ENCODE peak calls at places on chromosomes 3 and 15, in five cellular contexts. P, W, O, H and Y are unnamed samples.

GRCh38 chr3:194552327-194552949 is 65.6 kb upstream of the ATP13A3 start:
- DNase-seq in P (no peak), W (no peak), O (no peak), H (no peak), Y (no peak)

GRCh38 chr3:129474986-129475804 is 35.2 kb downstream of the IFT122 start:
- DNase-seq in P (no peak), W (no peak), O (no peak), H (no peak), Y (no peak)

GRCh38 chr3:94293793-94294195 is 230.9 kb downstream of the NSUN3 start:
- DNase-seq in P (peak), W (no peak), O (no peak), H (no peak), Y (no peak)

GRCh38 chr15:92907229-92907628 is 7.1 kb downstream of the CHD2 start:
- DNase-seq in P (no peak), W (no peak), O (no peak), H (no peak), Y (no peak)

GRCh38 chr3:24388611-24389010 is 106.0 kb downstream of the THRB start:
- DNase-seq in P (peak), W (no peak), O (no peak), H (no peak), Y (no peak)

GRCh38 chr15:81398910-81399551 is 25.0 kb upstream of the TMC3 start:
- DNase-seq in P (peak), W (no peak), O (peak), H (no peak), Y (peak)

GRCh38 chr3:119207512-119207875 is 33.2 kb downstream of the B4GALT4 start:
- DNase-seq in P (no peak), W (no peak), O (no peak), H (no peak), Y (no peak)

GRCh38 chr15:61687124-61687523 is 373.1 kb downstream of the VPS13C start:
- DNase-seq in P (no peak), W (no peak), O (no peak), H (no peak), Y (no peak)

GRCh38 chr15:92361321-92362090 is 32.2 kb upstream of the ST8SIA2 start:
- DNase-seq in P (no peak), W (no peak), O (no peak), H (no peak), Y (no peak)

GRCh38 chr3:188750625-188751024 is 421.1 kb upstream of the TPRG1 start:
- DNase-seq in P (no peak), W (no peak), O (no peak), H (no peak), Y (no peak)

GRCh38 chr15:38690221-38690620 is 125.6 kb upstream of the RASGRP1 start:
- DNase-seq in P (no peak), W (no peak), O (no peak), H (no peak), Y (no peak)

GRCh38 chr3:51340311-51340829 is 44.7 kb upstream of the MANF start:
- DNase-seq in P (peak), W (no peak), O (peak), H (no peak), Y (peak)

GRCh38 chr15:48627260-48627969 is 18.1 kb downstream of the FBN1 start:
- DNase-seq in P (peak), W (no peak), O (peak), H (no peak), Y (peak)

GRCh38 chr15:79025802-79026201 is 64.8 kb downstream of the RASGRF1 start:
- DNase-seq in P (no peak), W (no peak), O (no peak), H (no peak), Y (no peak)

DNA sequence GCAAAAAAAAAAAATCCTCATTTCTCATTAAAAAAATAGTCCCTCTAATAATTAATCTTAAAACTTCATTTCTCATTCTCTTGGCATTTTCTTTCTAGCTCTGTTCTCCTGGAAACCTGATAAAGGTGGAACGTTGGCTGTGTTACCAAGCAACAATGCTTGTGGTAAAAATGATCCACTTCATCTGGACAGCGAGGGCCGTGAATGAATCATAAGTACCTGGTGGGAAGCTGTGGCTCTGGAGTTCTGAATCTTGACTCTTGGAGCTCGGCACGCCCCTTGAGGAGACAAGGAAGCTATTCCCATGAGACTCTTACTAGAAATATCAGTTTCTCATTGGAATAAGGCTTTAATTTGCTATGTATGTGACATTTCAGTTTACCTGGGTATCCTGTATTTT is 32.5 kb downstream of the BCL2L10 start:
- DNase-seq in P (peak), W (no peak), O (no peak), H (no peak), Y (no peak)
- TF ChIP-seq CTCF in P (no peak), W (no peak), O (no peak), H (no peak), Y (no peak)

DNA sequence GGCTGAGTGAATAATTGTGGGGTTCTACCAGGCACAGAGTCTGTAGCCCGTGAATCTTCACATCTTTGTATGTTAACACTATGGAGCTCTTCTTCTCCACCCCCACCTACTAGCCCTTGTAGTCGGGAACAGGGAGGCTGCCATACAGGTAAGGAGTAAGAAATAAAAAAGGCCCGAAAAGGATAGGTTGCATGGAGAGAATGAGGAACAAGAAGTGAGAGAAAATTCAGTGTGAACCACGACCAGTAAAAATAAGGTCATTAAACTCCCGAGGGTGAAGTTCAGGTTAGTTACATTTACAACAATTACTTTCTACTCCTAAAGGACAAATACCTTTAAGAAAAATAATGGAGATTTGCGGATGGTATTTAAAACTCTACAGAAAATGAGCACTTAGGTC is 53.3 kb downstream of the OSBPL10 start:
- DNase-seq in P (no peak), W (no peak), O (no peak), H (no peak), Y (no peak)
- H3K4me3 ChIP-seq in P (no peak), W (no peak), O (no peak), H (no peak), Y (no peak)

GRCh38 chr3:133824961-133825485 is 19.4 kb downstream of the SRPRB start:
- DNase-seq in P (no peak), W (no peak), O (no peak), H (no peak), Y (no peak)

GRCh38 chr3:133820129-133820528 is 14.5 kb downstream of the SRPRB start:
- DNase-seq in P (no peak), W (no peak), O (no peak), H (no peak), Y (no peak)

GRCh38 chr3:133820889-133821675 is 15.5 kb downstream of the SRPRB start:
- DNase-seq in P (no peak), W (no peak), O (no peak), H (no peak), Y (peak)

GRCh38 chr3:133825969-133826727 is 20.5 kb downstream of the SRPRB start:
- DNase-seq in P (no peak), W (no peak), O (no peak), H (no peak), Y (no peak)

DNA sequence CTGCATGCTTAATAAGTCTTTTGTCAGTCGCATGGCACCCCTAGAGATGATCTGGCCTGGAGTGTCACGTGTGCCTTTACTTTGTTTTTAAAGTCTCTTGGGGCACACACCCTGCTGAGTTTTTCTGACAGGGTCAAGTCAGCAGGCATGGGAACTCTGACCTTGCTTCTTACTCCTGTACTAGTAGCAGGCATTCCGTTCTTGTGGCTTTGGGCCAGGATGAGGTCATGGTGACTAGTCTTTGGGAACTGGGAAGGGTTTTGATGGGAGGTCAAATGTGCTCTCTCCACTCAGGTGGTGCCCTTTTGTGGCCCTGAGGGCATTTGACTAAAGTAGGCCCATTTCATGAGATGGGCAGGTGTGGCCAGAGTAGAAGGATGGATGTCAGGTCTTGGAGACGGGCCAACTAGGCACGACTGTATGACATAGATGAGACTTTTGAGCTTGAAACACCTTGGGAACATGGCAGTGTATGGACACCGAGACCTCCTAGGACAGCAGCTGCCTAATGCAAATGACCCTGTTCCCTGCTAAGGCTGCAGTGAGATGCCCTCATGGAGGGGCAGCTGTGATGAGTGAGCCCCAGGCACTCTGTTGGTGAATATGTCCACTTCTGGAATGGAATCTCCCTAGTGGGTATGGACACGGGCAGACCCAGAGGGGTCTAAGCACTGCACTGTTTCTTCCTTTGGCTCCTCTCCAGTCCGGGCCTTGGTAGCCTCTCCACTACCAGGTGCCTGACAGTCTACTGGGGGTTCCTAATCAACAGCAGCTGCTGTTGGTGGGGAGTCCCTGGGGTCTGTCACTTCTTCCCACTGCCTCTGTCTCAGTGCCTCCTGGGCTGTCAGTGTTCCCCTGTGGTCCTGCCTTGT is 16.4 kb downstream of the SRPRB start:
- DNase-seq in P (peak), W (no peak), O (peak), H (peak), Y (peak)
- TF ChIP-seq CTCF in P (no peak), W (no peak), O (no peak), H (no peak), Y (peak)

GRCh38 chr15:98855067-98855814 is 152.4 kb downstream of the PGPEP1L start:
- DNase-seq in P (peak), W (no peak), O (no peak), H (no peak), Y (no peak)

GRCh38 chr15:98854496-98854895 is 153.1 kb downstream of the PGPEP1L start:
- DNase-seq in P (no peak), W (no peak), O (peak), H (peak), Y (no peak)

GRCh38 chr15:98853593-98854420 is 153.8 kb downstream of the PGPEP1L start:
- DNase-seq in P (peak), W (no peak), O (peak), H (no peak), Y (peak)

GRCh38 chr15:98853161-98853560 is 154.4 kb downstream of the PGPEP1L start:
- DNase-seq in P (peak), W (peak), O (peak), H (peak), Y (peak)

GRCh38 chr15:98850991-98851776 is 156.4 kb downstream of the PGPEP1L start:
- DNase-seq in P (peak), W (peak), O (peak), H (peak), Y (peak)
- H3K4me3 ChIP-seq in P (peak), W (no peak), O (peak), H (peak), Y (no peak)

GRCh38 chr15:65028921-65029735 is at the start of gene MTFMT:
- DNase-seq in P (peak), W (peak), O (peak), H (peak), Y (peak)
- TF ChIP-seq CTCF in P (no peak), W (no peak), O (peak), H (no peak), Y (no peak)

DNA sequence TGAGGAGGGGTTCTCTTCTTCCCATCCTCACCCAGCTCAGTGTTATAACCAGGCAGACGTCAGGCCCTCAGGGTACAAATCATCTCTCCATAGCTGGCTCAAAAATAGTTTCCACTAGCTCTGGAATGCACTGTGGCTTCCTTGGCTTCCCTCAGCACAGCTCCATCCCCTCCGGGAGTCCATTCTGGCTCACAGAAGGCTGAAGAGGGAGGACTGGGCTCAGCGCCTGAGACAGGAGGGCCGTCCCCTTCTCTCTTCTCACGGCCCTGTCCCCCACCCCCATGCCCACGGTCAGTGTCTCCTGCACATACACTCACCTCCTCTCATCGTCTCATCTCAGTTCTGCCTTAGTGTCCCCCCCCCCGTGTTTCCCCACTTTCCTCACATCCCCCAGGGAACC is 50.1 kb downstream of the UMPS start:
- DNase-seq in P (no peak), W (no peak), O (peak), H (no peak), Y (peak)
- H3K4me3 ChIP-seq in P (no peak), W (no peak), O (peak), H (no peak), Y (no peak)

GRCh38 chr3:13776253-13777050 is 103.4 kb downstream of the WNT7A start:
- DNase-seq in P (no peak), W (no peak), O (no peak), H (peak), Y (no peak)
- TF ChIP-seq CTCF in P (peak), W (no peak), O (no peak), H (no peak), Y (no peak)